ENCODE peak calls at places on chromosomes 2 and 18, in eight cellular contexts. O is HFF-Myc; S is A172; N is AG08395; J is Daoy; Z is K562; X is mucosa of descending colon; H is activated CD4-positive, alpha-beta T cell treated with anti-CD3 and anti-CD28 coated beads for 24 hours. C is an unnamed sample.

GRCh38 chr2:237987263-237987662 is 20.4 kb downstream of the UBE2F start:
- DNase-seq in O (no peak), S (no peak), N (no peak), J (no peak), Z (no peak), X (no peak), H (no peak), C (no peak)

GRCh38 chr2:74516070-74516633 is 1.9 kb downstream of the TLX2 start:
- DNase-seq in O (no peak), S (no peak), N (peak; percentile 89), J (no peak), Z (no peak), X (peak; percentile 76), H (peak; percentile 70), C (no peak)

GRCh38 chr18:28439870-28440269 is 262.9 kb upstream of the CDH2 start:
- DNase-seq in O (no peak), S (no peak), N (no peak), J (no peak), Z (no peak), X (no peak), H (no peak), C (no peak)

GRCh38 chr2:238029853-238030252 is 30.9 kb upstream of the SCLY start:
- DNase-seq in O (no peak), S (no peak), N (no peak), J (no peak), Z (no peak), X (no peak), H (no peak), C (no peak)

GRCh38 chr18:23301971-23302370 is 151.1 kb upstream of the RIOK3 start:
- DNase-seq in O (no peak), S (no peak), N (no peak), J (no peak), Z (no peak), X (no peak), H (no peak), C (no peak)

GRCh38 chr2:187174582-187174981 is 273.5 kb downstream of the CALCRL start:
- DNase-seq in O (no peak), S (no peak), N (no peak), J (no peak), Z (peak; percentile 60), X (no peak), H (no peak), C (no peak)

GRCh38 chr2:209314641-209315040 is 109.2 kb upstream of the MAP2 start:
- DNase-seq in O (no peak), S (peak; percentile 15), N (no peak), J (no peak), Z (no peak), X (no peak), H (no peak), C (no peak)

GRCh38 chr18:72652990-72653593 is 109.0 kb upstream of the CBLN2 start:
- DNase-seq in O (no peak), S (peak; percentile 5), N (no peak), J (peak; percentile 53), Z (peak; percentile 14), X (peak; percentile 73), H (peak; percentile 1), C (peak; percentile 36)

GRCh38 chr2:161208527-161209139 is 48.4 kb downstream of the TANK start:
- DNase-seq in O (peak; percentile 66), S (peak; percentile 81), N (peak; percentile 60), J (peak; percentile 71), Z (peak; percentile 23), X (no peak), H (no peak), C (no peak)

GRCh38 chr18:63150942-63151421 is 168.6 kb downstream of the BCL2 start:
- DNase-seq in O (no peak), S (no peak), N (no peak), J (no peak), Z (no peak), X (no peak), H (no peak), C (no peak)

GRCh38 chr2:144444418-144444817 is 75.5 kb downstream of the ZEB2 start:
- DNase-seq in O (no peak), S (no peak), N (no peak), J (no peak), Z (no peak), X (no peak), H (no peak), C (no peak)

GRCh38 chr2:134739261-134739878 is 20.6 kb upstream of the TMEM163 start:
- DNase-seq in O (no peak), S (no peak), N (no peak), J (no peak), Z (no peak), X (no peak), H (no peak), C (no peak)